ENCODE peak calls at places on chromosomes 12 and 14, in ten cellular contexts. W, C, G, L, J, X, T, Y, H and Q are unnamed samples.

GRCh38 chr12:7450667-7451066 is 6.7 kb upstream of the CD163L1 start:
- DNase-seq in W (no peak), C (no peak), G (no peak), L (no peak), J (no peak), X (no peak), T (no peak), Y (no peak), H (no peak), Q (no peak)

GRCh38 chr14:67166450-67166853 is 22.8 kb upstream of the GARIN2 start:
- DNase-seq in W (peak; percentile 24), C (peak; percentile 58), G (no peak), L (peak; percentile 32), J (peak; percentile 16), X (no peak), T (no peak), Y (peak; percentile 66), H (peak; percentile 25), Q (no peak)

GRCh38 chr12:104930388-104931326 is 27.4 kb downstream of the SLC41A2 start:
- DNase-seq in W (no peak), C (peak; percentile 82), G (no peak), L (no peak), J (no peak), X (no peak), T (no peak), Y (peak; percentile 21), H (no peak), Q (no peak)

GRCh38 chr12:53052419-53053222 is 2.8 kb downstream of the TNS2 start:
- DNase-seq in W (no peak), C (peak; percentile 85), G (no peak), L (peak; percentile 90), J (peak; percentile 94), X (peak; percentile 94), T (peak; percentile 92), Y (peak; percentile 92), H (no peak), Q (no peak)

GRCh38 chr12:94204647-94205247 is 56.4 kb downstream of the PLXNC1 start:
- DNase-seq in W (no peak), C (no peak), G (no peak), L (no peak), J (no peak), X (no peak), T (no peak), Y (no peak), H (no peak), Q (no peak)

GRCh38 chr12:49187184-49187583 is 1.7 kb downstream of the TUBA1A start:
- DNase-seq in W (no peak), C (peak; percentile 61), G (no peak), L (no peak), J (peak; percentile 78), X (no peak), T (peak; percentile 18), Y (peak; percentile 54), H (no peak), Q (no peak)

GRCh38 chr12:71141270-71141948 is 16.4 kb downstream of the TSPAN8 start:
- DNase-seq in W (no peak), C (no peak), G (no peak), L (no peak), J (no peak), X (no peak), T (no peak), Y (no peak), H (no peak), Q (no peak)

GRCh38 chr12:1115471-1116242 is 124.6 kb downstream of the ERC1 start:
- DNase-seq in W (peak; percentile 26), C (peak; percentile 81), G (no peak), L (no peak), J (no peak), X (no peak), T (no peak), Y (peak; percentile 13), H (no peak), Q (no peak)

GRCh38 chr14:39491134-39491541 is 58.9 kb upstream of the FBXO33 start:
- DNase-seq in W (peak; percentile 22), C (peak; percentile 52), G (peak; percentile 46), L (no peak), J (no peak), X (no peak), T (no peak), Y (peak; percentile 57), H (peak; percentile 4), Q (no peak)

GRCh38 chr14:74514471-74514932 is 20.9 kb downstream of the ISCA2 start:
- DNase-seq in W (no peak), C (peak; percentile 52), G (no peak), L (peak; percentile 20), J (no peak), X (no peak), T (peak; percentile 70), Y (peak; percentile 78), H (no peak), Q (no peak)

GRCh38 chr12:7642876-7643309 is 22.8 kb downstream of the APOBEC1 start:
- DNase-seq in W (peak; percentile 22), C (no peak), G (peak; percentile 65), L (no peak), J (no peak), X (no peak), T (no peak), Y (peak; percentile 30), H (no peak), Q (no peak)

GRCh38 chr12:95633671-95634465 is 82.6 kb upstream of the USP44 start:
- DNase-seq in W (no peak), C (no peak), G (no peak), L (peak; percentile 28), J (no peak), X (no peak), T (no peak), Y (peak; percentile 60), H (no peak), Q (no peak)

GRCh38 chr14:55730602-55731001 is 150.6 kb downstream of the KTN1 start:
- DNase-seq in W (no peak), C (peak; percentile 19), G (no peak), L (no peak), J (no peak), X (no peak), T (no peak), Y (peak; percentile 13), H (no peak), Q (no peak)

GRCh38 chr12:26857465-26858176 is 24.6 kb upstream of the ITPR2 start:
- DNase-seq in W (no peak), C (no peak), G (no peak), L (no peak), J (no peak), X (no peak), T (no peak), Y (peak; percentile 28), H (no peak), Q (no peak)

GRCh38 chr12:26853303-26854027 is 20.5 kb upstream of the ITPR2 start:
- DNase-seq in W (no peak), C (peak; percentile 56), G (peak; percentile 66), L (peak; percentile 76), J (peak; percentile 65), X (peak; percentile 59), T (peak; percentile 61), Y (peak; percentile 76), H (no peak), Q (peak; percentile 69)

GRCh38 chr12:26855337-26856089 is 22.5 kb upstream of the ITPR2 start:
- DNase-seq in W (no peak), C (no peak), G (no peak), L (no peak), J (no peak), X (no peak), T (no peak), Y (no peak), H (no peak), Q (no peak)

GRCh38 chr12:26848156-26848825 is 15.3 kb upstream of the ITPR2 start:
- DNase-seq in W (no peak), C (peak; percentile 63), G (no peak), L (no peak), J (no peak), X (no peak), T (no peak), Y (peak; percentile 68), H (no peak), Q (no peak)

DNA sequence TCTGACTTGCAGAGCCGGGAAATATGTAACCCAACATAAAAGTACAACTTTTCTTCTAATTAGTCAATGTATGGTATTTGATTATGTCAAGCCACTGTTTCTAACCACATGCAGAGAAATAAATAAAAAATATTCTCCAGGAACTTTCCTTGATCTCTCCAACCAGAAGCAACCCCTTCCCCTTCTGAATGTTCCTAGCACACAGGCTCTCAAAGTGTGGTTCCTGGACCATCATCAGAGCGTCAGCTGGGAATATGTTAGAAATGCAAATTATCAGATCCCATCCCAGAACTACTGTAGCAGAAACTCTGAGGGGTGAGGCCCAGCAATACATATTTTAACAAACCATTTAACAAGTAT is 21.0 kb upstream of the ITPR2 start:
- DNase-seq in W (no peak), C (no peak), G (no peak), L (no peak), J (no peak), X (no peak), T (no peak), Y (no peak), H (no peak), Q (no peak)
- H3K4me1 ChIP-seq in W (no peaks in the 10 kb centered on the region), C (peaks cover 2% of the 10 kb centered on the region), G (no peaks in the 10 kb centered on the region), L (no peaks in the 10 kb centered on the region), J (no peaks in the 10 kb centered on the region), X (peaks cover 4% of the 10 kb centered on the region), T (no peaks in the 10 kb centered on the region), Y (no peaks in the 10 kb centered on the region), H (peaks cover 3% of the 10 kb centered on the region), Q (peaks cover 6% of the 10 kb centered on the region)

GRCh38 chr12:128813883-128814282 is 9.9 kb downstream of the SLC15A4 start:
- DNase-seq in W (no peak), C (no peak), G (no peak), L (no peak), J (no peak), X (no peak), T (no peak), Y (no peak), H (no peak), Q (no peak)
- TF ChIP-seq CTCF in W (no peak), C (no peak), G (no peak), L (no peak), J (no peak), X (no peak), T (no peak), Y (no peak), H (no peak), Q (no peak)

GRCh38 chr14:99231850-99232401 is 40.1 kb downstream of the BCL11B start:
- DNase-seq in W (peak; percentile 15), C (no peak), G (peak; percentile 82), L (no peak), J (no peak), X (peak; percentile 22), T (no peak), Y (no peak), H (no peak), Q (no peak)
- H3K4me3 ChIP-seq in W (no peak overlapping the region), C (no peak overlapping the region), G (peak overlapping the region; percentile 27), L (no peak overlapping the region), J (no peak overlapping the region), X (no peak overlapping the region), T (no peak overlapping the region), Y (peak overlapping the region; percentile 31), H (no peak overlapping the region), Q (peak overlapping the region; percentile 45)

DNA sequence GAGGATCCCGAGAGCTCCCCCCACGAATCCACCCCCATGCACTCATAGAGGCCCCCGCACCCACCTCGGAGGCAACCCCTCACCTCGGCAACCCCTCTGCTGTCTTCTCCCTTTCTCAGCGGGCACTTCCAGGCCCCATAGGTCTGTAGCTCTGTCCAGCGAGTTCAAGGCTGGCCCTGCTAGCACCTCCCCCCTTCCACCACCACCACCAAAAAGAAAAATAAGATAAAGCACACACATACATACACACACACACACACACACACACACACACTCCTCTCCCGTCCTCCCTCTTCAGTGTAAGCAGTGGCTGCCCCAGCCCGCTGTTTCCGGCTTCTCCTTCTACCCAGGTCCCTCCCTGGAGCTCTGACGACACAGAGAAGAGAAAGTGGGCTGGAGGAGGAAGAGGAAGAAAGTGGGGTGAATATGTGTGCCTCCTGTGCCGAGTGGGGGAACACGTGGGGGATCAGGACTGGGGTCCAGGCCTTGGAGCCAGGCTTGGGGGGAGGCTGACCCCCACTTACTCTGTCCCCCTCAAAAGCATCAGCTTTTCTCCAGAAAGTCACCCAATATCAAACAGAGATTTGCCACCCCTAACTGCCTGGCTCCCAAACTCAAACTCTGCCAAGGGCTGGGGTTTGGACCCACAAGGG is at the start of gene STAT6:
- DNase-seq in W (no peak), C (peak; percentile 87), G (no peak), L (peak; percentile 91), J (peak; percentile 89), X (peak; percentile 88), T (peak; percentile 72), Y (peak; percentile 97), H (no peak), Q (peak; percentile 85)
- H3K4me1 ChIP-seq in W (peaks cover 11% of the 10 kb centered on the region), C (peaks cover 2% of the 10 kb centered on the region), G (peaks cover 3% of the 10 kb centered on the region), L (peaks cover 15% of the 10 kb centered on the region), J (no peaks in the 10 kb centered on the region), X (no peaks in the 10 kb centered on the region), T (peaks cover 11% of the 10 kb centered on the region), Y (peaks cover 15% of the 10 kb centered on the region), H (peaks cover 17% of the 10 kb centered on the region), Q (peaks cover 24% of the 10 kb centered on the region)